ENCODE peak calls at places on chromosomes 3 and 15, in five cellular contexts. V is activated CD8-positive, alpha-beta memory T cell treated with anti-CD3 and anti-CD28 coated beads for 24 hours; Q is Peyer's patch; D is activated naive CD4-positive, alpha-beta T cell; O is MM.1S. X is an unnamed sample.

GRCh38 chr3:23435318-23435717 is 232.2 kb downstream of the UBE2E2 start:
- DNase-seq in V (no peak), Q (no peak), D (no peak), O (no peak), X (no peak)

GRCh38 chr3:17749281-17749680 is 6.8 kb upstream of the TBC1D5 start:
- DNase-seq in V (no peak), Q (no peak), D (no peak), O (no peak), X (no peak)

GRCh38 chr3:151318946-151319345 is 2.3 kb upstream of the GPR87 start:
- DNase-seq in V (no peak), Q (no peak), D (no peak), O (no peak), X (no peak)

GRCh38 chr3:171514466-171514865 is 54.3 kb upstream of the TNIK start:
- DNase-seq in V (no peak), Q (no peak), D (no peak), O (no peak), X (no peak)

GRCh38 chr15:31344266-31344665 is 17.6 kb downstream of the KLF13 start:
- DNase-seq in V (no peak), Q (peak; percentile 69), D (no peak), O (no peak), X (no peak)

GRCh38 chr3:23885210-23885609 is 31.6 kb downstream of the NKIRAS1 start:
- DNase-seq in V (no peak), Q (no peak), D (no peak), O (no peak), X (no peak)

GRCh38 chr3:100260081-100260684 is 609 bp upstream of the TBC1D23 start:
- DNase-seq in V (peak; percentile 62), Q (no peak), D (no peak), O (no peak), X (no peak)

GRCh38 chr3:136954980-136955780 is 2.6 kb upstream of the IL20RB start:
- DNase-seq in V (no peak), Q (no peak), D (no peak), O (no peak), X (no peak)

GRCh38 chr15:87212041-87212440 is 1044.5 kb downstream of the NTRK3 start:
- DNase-seq in V (no peak), Q (no peak), D (no peak), O (peak; percentile 42), X (no peak)

GRCh38 chr3:150117076-150117475 is 146.4 kb upstream of the PFN2 start:
- DNase-seq in V (no peak), Q (no peak), D (no peak), O (no peak), X (no peak)

GRCh38 chr3:171970301-171970788 is 69.0 kb upstream of the FNDC3B start:
- DNase-seq in V (no peak), Q (no peak), D (no peak), O (no peak), X (no peak)

GRCh38 chr3:182739619-182740018 is 53.7 kb upstream of the ATP11B start:
- DNase-seq in V (no peak), Q (no peak), D (no peak), O (no peak), X (no peak)

GRCh38 chr3:11514191-11514770 is 129.4 kb downstream of the VGLL4 start:
- DNase-seq in V (no peak), Q (no peak), D (no peak), O (no peak), X (peak; percentile 90)

GRCh38 chr3:73512095-73512494 is 112.6 kb downstream of the PDZRN3 start:
- DNase-seq in V (no peak), Q (no peak), D (no peak), O (no peak), X (no peak)

GRCh38 chr3:12822725-12823373 is 18.5 kb downstream of the RPL32 start:
- DNase-seq in V (no peak), Q (no peak), D (no peak), O (peak; percentile 68), X (no peak)

GRCh38 chr3:99925584-99925983 is 107.9 kb downstream of the CMSS1 start:
- DNase-seq in V (no peak), Q (no peak), D (no peak), O (no peak), X (peak; percentile 82)

GRCh38 chr15:91816942-91817341 is 36.6 kb upstream of the SLCO3A1 start:
- DNase-seq in V (no peak), Q (no peak), D (no peak), O (no peak), X (no peak)

GRCh38 chr3:113441051-113441770 is at the start of gene CFAP44:
- DNase-seq in V (peak; percentile 79), Q (peak; percentile 88), D (peak; percentile 1), O (no peak), X (peak; percentile 65)

GRCh38 chr3:121072128-121072527 is 164.1 kb downstream of the STXBP5L start:
- DNase-seq in V (no peak), Q (no peak), D (no peak), O (no peak), X (no peak)

GRCh38 chr3:179177611-179178010 is 29.5 kb downstream of the PIK3CA start:
- DNase-seq in V (no peak), Q (no peak), D (no peak), O (no peak), X (no peak)

GRCh38 chr15:83657549-83657948 is 3.6 kb downstream of the ADAMTSL3 start:
- DNase-seq in V (no peak), Q (no peak), D (no peak), O (no peak), X (no peak)

GRCh38 chr3:106184540-106185457 is 316.0 kb upstream of the CBLB start:
- DNase-seq in V (no peak), Q (no peak), D (no peak), O (peak; percentile 61), X (no peak)

GRCh38 chr15:50141856-50142255 is 22.8 kb upstream of the ATP8B4 start:
- DNase-seq in V (no peak), Q (no peak), D (no peak), O (no peak), X (no peak)

GRCh38 chr3:16496408-16497222 is 16.9 kb downstream of the RFTN1 start:
- DNase-seq in V (no peak), Q (no peak), D (no peak), O (no peak), X (no peak)

GRCh38 chr15:69035205-69035917 is 20.9 kb downstream of the NOX5 start:
- DNase-seq in V (peak; percentile 53), Q (peak; percentile 67), D (no peak), O (no peak), X (no peak)

GRCh38 chr3:182794455-182794773 is 1.1 kb downstream of the ATP11B start:
- DNase-seq in V (no peak), Q (no peak), D (no peak), O (no peak), X (no peak)

GRCh38 chr3:15277861-15278260 is 54.5 kb downstream of the SH3BP5 start:
- DNase-seq in V (no peak), Q (no peak), D (no peak), O (no peak), X (no peak)